ENCODE peak calls at places on chromosomes 6 and 20, in four cellular contexts. One of them, this sample, is unnamed.

GRCh38 chr6:21393426-21394165 is 200.0 kb upstream of the SOX4 start:
- DNase-seq in GM12878: no peak
- DNase-seq in endothelial cell of umbilical vein: no peak
- DNase-seq in K562: no peak
- DNase-seq in this sample: no peak

GRCh38 chr6:32255212-32256153 is 31.6 kb upstream of the NOTCH4 start:
- DNase-seq in GM12878: no peak
- DNase-seq in endothelial cell of umbilical vein: peak
- DNase-seq in K562: peak
- DNase-seq in this sample: peak

GRCh38 chr20:52838510-52839241 is 133.5 kb upstream of the TSHZ2 start:
- DNase-seq in K562: no peak
- DNase-seq in GM12878: no peak
- DNase-seq in endothelial cell of umbilical vein: no peak
- DNase-seq in this sample: no peak

GRCh38 chr6:140441256-140441655 is 1066.8 kb upstream of the CITED2 start:
- DNase-seq in endothelial cell of umbilical vein: peak
- DNase-seq in K562: no peak
- DNase-seq in GM12878: no peak
- DNase-seq in this sample: peak

GRCh38 chr20:50409495-50409894 is 100.7 kb upstream of the PTPN1 start:
- DNase-seq in GM12878: no peak
- DNase-seq in K562: no peak
- DNase-seq in endothelial cell of umbilical vein: no peak
- DNase-seq in this sample: no peak

GRCh38 chr6:144493035-144493910 is 208.1 kb downstream of the UTRN start:
- DNase-seq in endothelial cell of umbilical vein: no peak
- DNase-seq in K562: no peak
- DNase-seq in GM12878: no peak
- DNase-seq in this sample: peak

GRCh38 chr6:124795879-124796838 is 166.1 kb upstream of the RNF217 start:
- DNase-seq in K562: peak
- DNase-seq in GM12878: no peak
- DNase-seq in endothelial cell of umbilical vein: no peak
- DNase-seq in this sample: peak

GRCh38 chr20:63893999-63894357 is 948 bp upstream of the DNAJC5 start:
- DNase-seq in GM12878: no peak
- DNase-seq in endothelial cell of umbilical vein: peak
- DNase-seq in K562: no peak
- DNase-seq in this sample: no peak

GRCh38 chr6:56875961-56876360 is 78.9 kb upstream of the BEND6 start:
- DNase-seq in K562: no peak
- DNase-seq in endothelial cell of umbilical vein: no peak
- DNase-seq in GM12878: no peak
- DNase-seq in this sample: peak

GRCh38 chr6:90066715-90067114 is 172.4 kb downstream of the GJA10 start:
- DNase-seq in K562: no peak
- DNase-seq in endothelial cell of umbilical vein: no peak
- DNase-seq in GM12878: no peak
- DNase-seq in this sample: no peak

GRCh38 chr6:90065173-90065572 is 170.9 kb downstream of the GJA10 start:
- DNase-seq in K562: no peak
- DNase-seq in endothelial cell of umbilical vein: no peak
- DNase-seq in GM12878: no peak
- DNase-seq in this sample: no peak

GRCh38 chr6:90068835-90069478 is 174.7 kb downstream of the GJA10 start:
- DNase-seq in GM12878: no peak
- DNase-seq in K562: no peak
- DNase-seq in endothelial cell of umbilical vein: no peak
- DNase-seq in this sample: peak

GRCh38 chr6:90072501-90072900 is 178.2 kb downstream of the GJA10 start:
- DNase-seq in endothelial cell of umbilical vein: no peak
- DNase-seq in GM12878: no peak
- DNase-seq in K562: no peak
- DNase-seq in this sample: no peak

GRCh38 chr6:90068264-90068663 is 174.0 kb downstream of the GJA10 start:
- DNase-seq in endothelial cell of umbilical vein: peak
- DNase-seq in GM12878: no peak
- DNase-seq in K562: peak
- DNase-seq in this sample: peak
- TF ChIP-seq FOS in endothelial cell of umbilical vein: peak
- TF ChIP-seq FOS in GM12878: no peak
- TF ChIP-seq FOS in K562: peak
- TF ChIP-seq FOS in this sample: peak

DNA sequence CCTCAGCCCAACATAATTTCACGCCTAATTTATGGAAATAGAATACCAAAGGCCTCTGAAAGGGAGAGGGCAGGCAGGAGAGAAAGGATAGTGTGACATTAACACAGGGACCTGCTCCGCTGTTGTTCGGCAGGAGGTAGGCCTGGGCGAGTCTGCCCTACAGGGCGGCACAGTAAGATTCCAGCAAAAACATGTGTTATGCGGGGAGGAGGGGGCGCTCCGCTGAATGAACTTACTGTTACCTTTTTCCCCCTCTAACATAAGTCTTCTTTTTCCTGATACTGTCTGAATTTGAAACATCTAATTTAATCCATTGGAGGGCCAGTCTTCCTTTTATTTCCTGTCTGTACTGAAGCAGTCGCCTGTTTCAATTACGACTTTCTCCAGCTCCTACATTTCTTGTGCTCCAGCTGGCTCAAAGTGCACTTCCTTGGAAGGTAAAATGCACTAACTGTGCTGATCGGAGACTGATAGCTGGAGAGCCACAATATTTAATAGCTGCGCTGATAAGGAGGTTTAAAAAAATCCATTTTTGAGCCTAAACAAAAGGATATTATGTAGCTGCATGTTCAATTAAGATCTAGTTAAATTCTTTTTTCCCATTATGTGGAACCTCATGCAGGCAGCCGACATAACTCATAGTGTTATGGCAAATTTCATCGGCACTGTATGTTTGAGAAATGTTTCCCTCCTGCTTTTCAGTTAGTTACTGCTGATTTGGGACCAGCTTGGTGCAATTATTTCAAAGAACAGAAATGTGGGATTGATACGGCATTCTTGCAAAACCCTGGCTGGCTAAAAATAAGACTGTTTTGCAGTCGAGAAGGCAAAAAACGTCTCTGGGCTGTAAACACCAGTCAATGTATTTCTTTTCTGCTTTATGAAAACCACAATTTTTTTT is 193.0 kb downstream of the FOXC1 start:
- DNase-seq in K562: no peak
- DNase-seq in endothelial cell of umbilical vein: peak
- DNase-seq in GM12878: no peak
- DNase-seq in this sample: no peak
- TF ChIP-seq POLR2A in K562: no peak
- TF ChIP-seq POLR2A in endothelial cell of umbilical vein: no peak
- TF ChIP-seq POLR2A in GM12878: no peak
- TF ChIP-seq POLR2A in this sample: no peak

DNA sequence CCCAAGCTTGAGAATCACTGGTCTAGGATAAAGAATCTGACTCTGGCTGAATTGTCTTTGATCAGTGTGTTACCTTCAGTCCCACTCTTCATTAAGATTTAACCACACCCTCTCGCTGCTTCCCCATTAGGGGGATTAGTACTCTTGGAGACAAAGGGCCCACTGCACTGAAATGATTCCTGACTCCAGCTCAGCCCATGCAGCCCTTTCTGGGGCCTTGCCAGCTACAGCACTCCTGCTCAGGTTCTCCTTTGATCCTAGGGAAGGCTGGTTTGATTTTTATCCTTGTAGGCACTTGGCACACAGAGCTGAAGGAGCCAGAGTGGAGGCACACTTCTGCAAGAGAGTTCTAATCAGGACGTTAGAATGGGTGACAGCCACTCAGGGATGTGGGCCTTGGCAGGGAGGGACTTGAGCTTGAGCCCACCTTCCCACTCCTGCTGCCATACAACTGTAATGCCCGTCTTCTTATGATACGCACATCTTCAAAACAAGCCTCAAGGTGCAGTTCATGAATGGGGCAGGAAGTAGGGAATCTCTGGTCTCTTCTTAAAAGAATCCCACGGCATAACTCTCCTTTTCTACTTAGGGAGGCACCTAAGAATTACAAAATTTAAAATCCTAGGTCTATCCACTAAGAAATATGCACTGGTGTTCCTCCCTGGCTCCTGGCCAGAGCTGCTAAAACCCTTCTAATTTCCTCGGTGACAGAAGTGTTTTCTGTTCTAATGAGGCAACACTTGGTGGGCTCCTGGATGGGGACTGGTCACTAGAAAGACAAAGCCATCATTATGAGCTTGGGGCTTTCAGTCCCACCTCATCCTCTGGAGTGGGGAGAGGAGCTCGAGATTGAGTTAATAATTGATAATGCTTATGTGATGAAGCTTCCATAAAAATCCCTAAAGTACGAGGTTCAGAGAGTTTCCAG is 1.5 kb upstream of the SLA2 start:
- DNase-seq in GM12878: no peak
- DNase-seq in K562: no peak
- DNase-seq in endothelial cell of umbilical vein: no peak
- DNase-seq in this sample: no peak
- TF ChIP-seq FOS in GM12878: no peak
- TF ChIP-seq FOS in K562: no peak
- TF ChIP-seq FOS in endothelial cell of umbilical vein: no peak
- TF ChIP-seq FOS in this sample: no peak

DNA sequence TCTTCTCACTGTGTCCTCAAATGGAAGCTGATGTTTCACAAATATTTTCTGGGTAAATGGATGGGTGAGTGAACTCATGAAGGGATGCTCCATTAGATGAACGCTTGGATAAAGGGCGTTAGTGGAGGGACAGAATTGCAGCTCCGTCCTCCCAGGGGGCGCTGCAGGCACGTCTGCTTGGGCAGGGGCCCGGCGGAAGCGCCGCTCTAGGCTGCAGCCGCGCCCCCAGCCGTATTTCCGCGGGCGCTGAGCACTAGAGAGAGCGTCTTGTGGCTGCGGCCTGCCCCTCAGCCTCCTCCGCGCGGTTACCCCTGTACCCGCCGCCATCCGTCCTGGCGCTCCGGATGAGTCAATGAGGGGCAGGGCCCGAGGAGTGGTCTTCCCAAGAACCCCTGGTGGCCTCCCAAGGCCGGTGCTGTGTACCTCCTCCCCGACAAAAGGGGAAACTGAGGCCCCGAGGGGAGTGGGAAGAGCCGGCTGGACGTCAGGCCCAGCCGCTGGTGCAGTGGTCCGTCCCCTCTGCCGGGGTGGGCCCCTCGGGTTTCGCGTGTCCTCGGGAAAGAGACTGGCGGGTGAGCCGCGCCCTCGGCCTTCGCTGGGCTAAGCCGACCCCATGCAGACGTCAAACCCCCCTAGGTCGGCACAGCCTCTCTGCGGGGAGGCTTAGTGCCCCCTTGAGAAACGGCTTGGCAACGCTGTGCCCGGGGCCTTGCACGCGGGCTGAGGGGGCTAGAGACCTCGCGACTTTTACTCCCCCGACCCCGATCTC is 11.5 kb upstream of the SNHG17 start:
- DNase-seq in GM12878: peak
- DNase-seq in endothelial cell of umbilical vein: peak
- DNase-seq in K562: peak
- DNase-seq in this sample: peak
- TF ChIP-seq POLR2A in GM12878: peak
- TF ChIP-seq POLR2A in endothelial cell of umbilical vein: peak
- TF ChIP-seq POLR2A in K562: peak
- TF ChIP-seq POLR2A in this sample: peak

DNA sequence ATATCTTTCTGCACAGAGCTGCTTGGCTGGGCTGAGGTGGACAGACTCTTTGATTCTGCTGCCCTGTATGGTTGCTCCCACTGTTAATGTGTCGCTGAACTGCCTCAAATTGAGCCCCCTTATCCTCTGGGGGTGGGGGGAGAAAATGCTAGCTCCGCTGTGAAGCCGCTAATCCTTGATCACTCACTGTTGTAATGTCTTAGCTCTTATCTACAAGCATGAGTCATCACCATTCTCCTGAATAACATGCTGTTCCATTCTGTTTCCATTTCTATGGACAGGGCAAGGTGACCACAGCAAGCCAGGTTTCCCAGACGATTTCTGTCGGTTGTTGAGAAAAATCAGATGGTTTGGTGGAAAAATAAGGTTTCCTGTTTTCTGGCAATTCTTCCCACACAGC is 218.4 kb upstream of the GGTLC1 start:
- DNase-seq in endothelial cell of umbilical vein: no peak
- DNase-seq in K562: no peak
- DNase-seq in GM12878: no peak
- DNase-seq in this sample: no peak
- TF ChIP-seq FOS in endothelial cell of umbilical vein: no peak
- TF ChIP-seq FOS in K562: no peak
- TF ChIP-seq FOS in GM12878: no peak
- TF ChIP-seq FOS in this sample: no peak